ENCODE peak calls at places on chromosome 7, in six cellular contexts. A is ascending aorta, C is right lobe of liver, N is nephron progenitor cell, J is HFF-Myc, T is AG10803. L is an unnamed sample.

GRCh38 chr7:74092964-74093339 is 9.3 kb downstream of the LIMK1 start:
- DNase-seq in T (no peak), N (no peak), C (peak), J (no peak), A (no peak), L (no peak)

GRCh38 chr7:32479574-32480200 is 10.5 kb downstream of the LSM5 start:
- DNase-seq in T (peak), J (no peak), C (no peak), A (no peak), N (no peak), L (no peak)

GRCh38 chr7:16034353-16034752 is 347.9 kb upstream of the MEOX2 start:
- DNase-seq in A (no peak), N (no peak), T (no peak), J (peak), C (no peak), L (no peak)

GRCh38 chr7:21850531-21851285 is 95.0 kb downstream of the CDCA7L start:
- DNase-seq in J (peak), T (peak), C (no peak), N (no peak), A (no peak), L (peak)

GRCh38 chr7:73342645-73343044 is 14.7 kb downstream of the FKBP6 start:
- DNase-seq in T (peak), C (no peak), J (no peak), A (no peak), N (no peak), L (no peak)

GRCh38 chr7:13628231-13629001 is 361.1 kb downstream of the ETV1 start:
- DNase-seq in A (no peak), T (peak), N (no peak), C (no peak), J (no peak), L (peak)

GRCh38 chr7:221996-222715 is 29.8 kb downstream of the FAM20C start:
- DNase-seq in T (no peak), J (no peak), A (no peak), C (no peak), N (no peak), L (no peak)

GRCh38 chr7:137606061-137606674 is 240.6 kb downstream of the DGKI start:
- DNase-seq in N (no peak), T (peak), C (no peak), A (no peak), J (peak), L (peak)

DNA sequence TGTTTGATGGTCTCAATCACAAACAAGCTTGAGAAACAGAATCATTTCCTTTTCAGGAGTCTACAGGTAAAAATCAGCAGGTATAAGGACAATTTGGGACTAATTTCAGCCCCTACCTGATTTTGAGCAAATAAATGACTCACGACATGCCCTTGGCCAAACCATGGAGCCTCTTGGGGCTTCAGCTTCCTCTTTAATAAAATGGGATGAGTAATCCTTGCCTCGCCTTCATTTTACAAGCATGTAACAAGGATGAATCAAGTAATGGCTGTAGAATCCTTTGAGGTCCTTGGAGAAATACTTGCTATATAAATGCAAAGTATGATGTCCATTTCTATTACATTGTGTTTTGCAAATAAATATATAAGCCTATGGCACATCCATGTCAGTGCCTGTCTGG is 212.8 kb upstream of the PODXL start:
- DNase-seq in N (no peak), C (no peak), A (no peak), T (peak), J (no peak), L (no peak)
- TF ChIP-seq CTCF in N (no peak), C (no peak), A (no peak), T (no peak), J (no peak), L (no peak)

DNA sequence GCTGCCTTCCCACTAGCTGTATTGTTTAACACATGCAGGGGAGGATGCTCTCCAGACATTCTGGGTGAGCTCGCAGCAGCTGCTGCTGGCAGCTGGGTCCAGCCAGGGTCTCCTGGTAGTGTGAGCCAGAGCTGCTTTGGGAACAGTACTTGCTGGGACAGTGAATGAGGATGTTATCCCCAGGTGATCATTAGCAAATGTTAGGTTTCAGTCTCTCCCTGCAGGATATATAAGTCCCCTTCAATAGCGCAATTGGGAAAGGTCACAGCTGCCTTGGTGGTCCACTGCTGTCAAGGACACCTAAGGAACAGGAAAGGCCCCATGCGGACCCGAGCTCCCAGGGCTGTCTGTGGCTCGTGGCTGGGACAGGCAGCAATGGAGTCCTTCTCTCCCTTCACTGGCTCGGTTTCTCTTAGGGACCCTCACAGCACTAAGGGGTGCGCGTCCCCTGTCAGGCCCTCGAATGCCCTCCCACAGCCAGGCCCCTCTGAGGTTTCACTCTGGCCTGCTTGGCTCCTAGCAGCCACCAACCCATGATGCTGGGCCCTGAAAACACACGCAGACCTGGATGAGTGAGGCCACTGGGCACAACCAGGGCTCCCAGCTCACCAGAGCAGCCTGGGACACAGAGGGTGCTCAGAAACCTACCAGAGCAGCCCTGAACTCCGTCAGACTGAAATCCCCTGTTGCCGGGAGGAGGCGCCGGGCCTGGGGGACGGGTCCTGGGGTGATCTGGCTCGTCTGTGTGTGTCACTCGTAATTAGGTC is 173.0 kb upstream of the LANCL2 start:
- DNase-seq in T (no peak), J (no peak), N (no peak), C (no peak), A (peak), L (no peak)
- TF ChIP-seq CTCF in T (peak), J (peak), N (no peak), C (no peak), A (no peak), L (peak)

GRCh38 chr7:69871213-69871885 is 273.1 kb downstream of the AUTS2 start:
- DNase-seq in A (no peak), N (no peak), C (no peak), T (peak), J (no peak), L (peak)
- TF ChIP-seq CTCF in A (no peak), N (no peak), C (no peak), T (no peak), J (no peak), L (no peak)

DNA sequence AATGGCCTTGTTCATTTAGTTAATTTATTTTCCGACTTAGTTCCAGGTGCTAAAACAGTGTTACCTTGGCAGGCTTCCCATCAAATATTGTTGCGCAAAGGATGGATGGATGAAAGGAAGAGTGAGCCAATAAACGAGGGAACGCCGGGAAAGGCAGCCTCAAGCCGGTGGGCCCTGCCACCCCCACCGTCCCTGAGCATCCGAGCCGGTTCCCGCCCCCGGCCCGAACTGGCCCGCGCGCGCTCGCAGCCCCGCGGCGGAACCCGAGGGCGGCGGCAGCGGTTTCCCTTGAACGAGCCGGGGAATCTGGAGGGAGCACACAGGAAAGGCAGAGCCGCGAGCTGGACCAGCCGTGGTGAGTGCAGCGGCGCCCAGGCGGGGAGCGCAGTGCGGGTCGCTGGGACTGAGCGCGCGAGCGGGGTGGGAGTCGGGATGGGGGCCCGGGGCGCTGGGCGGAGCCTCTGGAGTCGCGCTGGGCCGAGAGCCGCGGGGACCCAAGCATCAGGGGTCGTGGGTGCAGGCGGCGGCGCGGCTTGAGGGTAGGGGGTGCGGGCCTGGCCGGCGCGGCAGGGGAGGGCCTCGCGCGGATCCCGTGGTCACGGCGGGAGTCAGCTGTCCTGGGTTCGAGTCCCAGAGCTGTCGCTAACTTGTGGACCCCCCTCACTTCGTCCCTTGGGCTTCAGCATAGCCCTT is at the start of gene AGK:
- DNase-seq in J (peak), C (peak), N (peak), A (peak), T (peak), L (no peak)
- TF ChIP-seq CTCF in J (no peak), C (no peak), N (no peak), A (no peak), T (no peak), L (no peak)

GRCh38 chr7:149293338-149293737 is 31.3 kb downstream of the ZNF783 start:
- DNase-seq in C (no peak), T (no peak), N (no peak), A (no peak), J (no peak), L (no peak)
- TF ChIP-seq CTCF in C (no peak), T (no peak), N (no peak), A (no peak), J (no peak), L (no peak)

DNA sequence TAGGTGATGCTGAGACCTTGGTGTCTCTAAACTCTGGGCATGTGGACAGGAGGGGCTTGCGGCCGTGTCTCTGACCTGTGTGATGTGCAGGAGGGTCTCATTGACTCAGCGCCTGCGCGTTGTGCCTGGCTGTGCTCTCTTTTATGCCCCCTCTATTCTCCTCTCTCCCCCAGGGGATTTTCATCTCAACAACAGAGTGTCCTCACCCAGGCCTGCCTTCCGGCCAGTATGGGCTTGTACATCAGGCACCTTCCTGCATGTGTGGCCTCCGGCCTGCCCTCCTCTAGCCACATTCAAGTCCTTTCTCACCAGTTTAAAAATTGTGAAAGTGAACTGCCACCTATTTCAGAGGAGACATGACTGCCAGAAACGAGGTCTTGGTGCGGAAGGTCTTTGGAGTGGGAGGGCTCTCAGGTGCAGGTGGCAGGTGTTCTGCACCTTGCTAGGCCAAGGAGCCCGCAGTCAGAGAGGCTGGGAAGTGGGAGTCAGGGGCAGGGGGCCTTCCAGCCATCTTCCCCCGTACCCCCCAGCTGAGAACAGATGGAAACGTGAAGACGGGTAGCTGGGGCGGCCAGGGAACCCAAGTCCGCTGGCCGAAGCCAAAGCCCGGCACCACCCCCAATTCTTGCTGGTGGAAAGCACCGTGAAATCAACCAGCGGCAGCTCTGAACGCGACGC is 531 bp upstream of the INTS15 start:
- DNase-seq in A (no peak), N (no peak), C (no peak), T (no peak), J (no peak), L (no peak)
- TF ChIP-seq CTCF in A (no peak), N (no peak), C (no peak), T (no peak), J (no peak), L (no peak)

GRCh38 chr7:143388491-143389101 is 7.5 kb downstream of the ZYX start:
- DNase-seq in T (no peak), A (peak), J (no peak), C (no peak), N (no peak), L (no peak)

GRCh38 chr7:143388051-143388450 is 6.9 kb downstream of the ZYX start:
- DNase-seq in A (no peak), C (no peak), J (no peak), T (no peak), N (no peak), L (no peak)

GRCh38 chr7:143390098-143390772 is 9.1 kb downstream of the ZYX start:
- DNase-seq in T (no peak), N (no peak), C (no peak), J (no peak), A (no peak), L (no peak)

GRCh38 chr7:143390773-143391114 is 9.6 kb downstream of the ZYX start:
- DNase-seq in J (no peak), N (no peak), T (no peak), C (no peak), A (peak), L (no peak)

DNA sequence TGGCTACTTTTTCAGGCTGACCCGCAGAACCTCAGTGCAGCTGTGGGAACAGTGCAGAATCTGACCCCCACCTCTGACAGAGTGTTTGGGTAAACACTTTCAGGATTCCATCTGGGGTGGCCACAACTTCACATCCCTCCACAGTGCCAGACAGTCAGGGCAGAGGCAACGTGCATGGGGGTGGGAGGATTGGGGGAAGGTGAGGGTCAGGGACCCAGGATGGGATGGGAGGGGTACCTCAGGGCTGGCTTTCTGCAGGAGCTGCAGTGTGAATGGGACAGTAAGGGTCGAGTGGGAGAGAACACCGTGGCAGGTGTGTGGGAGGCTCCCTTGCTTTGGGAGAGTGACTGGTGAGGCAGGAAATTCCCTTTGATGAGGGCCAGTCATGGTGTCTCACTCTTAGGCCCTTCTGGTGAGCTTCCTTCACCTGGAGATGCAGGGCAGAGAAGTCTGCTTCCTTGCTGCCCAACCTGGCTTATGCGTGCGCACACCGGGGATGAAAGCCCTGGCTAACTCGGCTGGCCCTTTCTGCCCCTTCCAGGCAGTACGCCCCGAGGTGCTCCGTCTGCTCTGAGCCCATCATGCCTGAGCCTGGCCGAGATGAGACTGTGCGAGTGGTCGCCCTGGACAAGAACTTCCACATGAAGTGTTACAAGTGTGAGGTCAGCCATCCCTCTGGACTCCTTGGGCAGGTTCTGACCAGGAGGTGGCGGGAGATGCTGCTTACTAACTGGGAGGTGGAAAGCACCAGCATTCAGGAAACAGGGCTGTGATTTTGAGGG is 8.4 kb downstream of the ZYX start:
- DNase-seq in A (peak), J (no peak), C (no peak), N (no peak), T (no peak), L (no peak)
- TF ChIP-seq CTCF in A (no peak), J (no peak), C (no peak), N (no peak), T (no peak), L (peak)

GRCh38 chr7:100585511-100586265 is at the start of gene LRCH4:
- DNase-seq in T (no peak), A (no peak), C (peak), N (no peak), J (no peak), L (no peak)
- TF ChIP-seq CTCF in T (no peak), A (no peak), C (no peak), N (no peak), J (no peak), L (no peak)